ENCODE peak calls at places on chromosomes 12 and 14, in five cellular contexts. A, S, Q, J and H are unnamed samples.

GRCh38 chr12:87812711-87813110 is 216.5 kb downstream of the C12orf50 start:
- DNase-seq in A (no peak), Q (no peak), J (no peak), S (no peak), H (no peak)

GRCh38 chr12:101039848-101040531 is 170.0 kb downstream of the SLC5A8 start:
- DNase-seq in A (no peak), S (no peak), J (no peak), Q (no peak), H (no peak)

GRCh38 chr12:91567100-91567485 is 384.5 kb upstream of the DCN start:
- DNase-seq in Q (no peak), A (no peak), S (no peak), J (no peak), H (no peak)

GRCh38 chr12:92446082-92446460 is 256.7 kb upstream of the PLEKHG7 start:
- DNase-seq in J (no peak), A (no peak), S (no peak), Q (no peak), H (no peak)

GRCh38 chr12:15842106-15842505 is 40.1 kb upstream of the STRAP start:
- DNase-seq in S (no peak), A (no peak), Q (no peak), J (no peak), H (no peak)

GRCh38 chr12:50620050-50620974 is 115.5 kb downstream of the DIP2B start:
- DNase-seq in Q (no peak), A (no peak), J (no peak), S (no peak), H (no peak)

GRCh38 chr12:132872975-132873421 is 14.4 kb downstream of the CHFR start:
- DNase-seq in Q (no peak), S (no peak), A (no peak), J (no peak), H (no peak)

GRCh38 chr12:132886529-132887477 is 602 bp downstream of the CHFR start:
- DNase-seq in A (peak), J (no peak), Q (no peak), S (peak), H (no peak)

GRCh38 chr12:72139411-72139810 is 132.8 kb upstream of the TRHDE start:
- DNase-seq in Q (no peak), S (no peak), A (no peak), J (no peak), H (no peak)

GRCh38 chr14:32940066-32940651 is 1.5 kb downstream of the NPAS3 start:
- DNase-seq in S (no peak), J (no peak), Q (no peak), A (no peak), H (no peak)

GRCh38 chr12:85392508-85392907 is 112.5 kb downstream of the ALX1 start:
- DNase-seq in A (no peak), Q (no peak), J (no peak), S (no peak), H (no peak)

GRCh38 chr12:78778339-78778738 is 86.2 kb upstream of the SYT1 start:
- DNase-seq in J (no peak), S (no peak), A (no peak), Q (no peak), H (no peak)

GRCh38 chr14:44053422-44053821 is 453.7 kb downstream of the FSCB start:
- DNase-seq in A (no peak), S (no peak), J (no peak), Q (no peak), H (no peak)

GRCh38 chr12:69070319-69071090 is 137.5 kb upstream of the CPM start:
- DNase-seq in A (no peak), S (no peak), J (no peak), Q (peak), H (peak)

GRCh38 chr14:64702493-64703392 is 1.5 kb upstream of the PLEKHG3 start:
- DNase-seq in J (no peak), Q (no peak), A (peak), S (no peak), H (peak)

GRCh38 chr14:68397371-68397779 is 395.5 kb downstream of the ZFP36L1 start:
- DNase-seq in S (peak), Q (no peak), J (peak), A (peak), H (no peak)

GRCh38 chr12:86249856-86250255 is 6.3 kb downstream of the MGAT4C start:
- DNase-seq in S (no peak), Q (no peak), J (no peak), A (no peak), H (no peak)

GRCh38 chr12:49893753-49894752 is 9.6 kb downstream of the FAIM2 start:
- DNase-seq in S (no peak), J (peak), Q (no peak), A (peak), H (no peak)

GRCh38 chr14:56751471-56751870 is 58.8 kb downstream of the OTX2 start:
- DNase-seq in Q (no peak), A (no peak), S (no peak), J (no peak), H (no peak)

GRCh38 chr14:69260979-69261605 is 1.1 kb downstream of the GALNT16 start:
- DNase-seq in Q (peak), J (peak), S (peak), A (no peak), H (peak)

GRCh38 chr12:65695077-65695865 is 129.0 kb upstream of the HMGA2 start:
- DNase-seq in A (no peak), J (peak), Q (no peak), S (peak), H (no peak)

GRCh38 chr12:38541849-38542248 is 225.3 kb downstream of the ALG10B start:
- DNase-seq in Q (no peak), S (no peak), A (no peak), J (no peak), H (no peak)

GRCh38 chr12:33605776-33606175 is 166.2 kb upstream of the SYT10 start:
- DNase-seq in Q (no peak), S (no peak), J (no peak), A (no peak), H (no peak)

GRCh38 chr14:94341654-94342333 is 18.7 kb upstream of the SERPINA6 start:
- DNase-seq in S (no peak), J (no peak), Q (no peak), A (no peak), H (no peak)

GRCh38 chr14:31166271-31166561 is 41.4 kb downstream of the HECTD1 start:
- DNase-seq in J (no peak), Q (no peak), S (no peak), A (no peak), H (no peak)

GRCh38 chr12:25404955-25405354 is 148.1 kb downstream of the LMNTD1 start:
- DNase-seq in S (no peak), Q (no peak), A (peak), J (no peak), H (no peak)

GRCh38 chr14:77923131-77923933 is 123.4 kb downstream of the ADCK1 start:
- DNase-seq in A (no peak), J (no peak), Q (no peak), S (no peak), H (no peak)

GRCh38 chr14:77921820-77922219 is 121.9 kb downstream of the ADCK1 start:
- DNase-seq in A (no peak), Q (no peak), S (no peak), J (no peak), H (no peak)

GRCh38 chr14:77920312-77920711 is 120.4 kb downstream of the ADCK1 start:
- DNase-seq in S (no peak), A (no peak), Q (no peak), J (no peak), H (no peak)

GRCh38 chr14:77926942-77927341 is 127.0 kb downstream of the ADCK1 start:
- DNase-seq in J (no peak), A (no peak), Q (no peak), S (no peak), H (no peak)

DNA sequence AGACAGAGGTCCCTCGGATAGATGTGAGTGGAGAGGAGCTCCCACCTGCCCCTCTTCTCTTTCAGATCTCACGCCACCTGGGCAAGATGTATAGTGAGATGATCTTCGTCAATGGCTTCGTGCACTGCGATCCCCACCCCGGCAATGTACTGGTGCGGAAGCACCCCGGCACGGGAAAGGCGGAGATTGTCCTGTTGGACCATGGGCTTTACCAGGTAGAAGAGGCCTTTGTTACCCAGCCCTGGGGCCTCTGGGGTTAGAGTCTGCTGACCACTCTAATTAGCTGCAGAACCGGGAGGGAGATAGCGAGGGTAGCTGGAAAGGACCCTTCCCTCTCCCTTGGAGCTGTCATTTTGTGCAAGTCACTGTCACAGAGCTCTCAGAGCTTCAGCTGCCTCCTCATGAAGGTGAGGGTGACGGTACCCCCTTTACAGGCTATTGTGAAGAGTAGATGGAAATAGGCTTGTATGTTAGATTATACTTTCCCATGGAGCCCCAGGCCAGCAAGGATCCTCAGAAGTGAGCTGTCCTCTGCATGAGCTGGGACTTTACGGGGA is 124.6 kb downstream of the ADCK1 start:
- DNase-seq in Q (no peak), J (no peak), S (no peak), A (no peak), H (no peak)
- H3K27ac ChIP-seq in Q (no peak), J (no peak), S (no peak), A (no peak), H (no peak)

DNA sequence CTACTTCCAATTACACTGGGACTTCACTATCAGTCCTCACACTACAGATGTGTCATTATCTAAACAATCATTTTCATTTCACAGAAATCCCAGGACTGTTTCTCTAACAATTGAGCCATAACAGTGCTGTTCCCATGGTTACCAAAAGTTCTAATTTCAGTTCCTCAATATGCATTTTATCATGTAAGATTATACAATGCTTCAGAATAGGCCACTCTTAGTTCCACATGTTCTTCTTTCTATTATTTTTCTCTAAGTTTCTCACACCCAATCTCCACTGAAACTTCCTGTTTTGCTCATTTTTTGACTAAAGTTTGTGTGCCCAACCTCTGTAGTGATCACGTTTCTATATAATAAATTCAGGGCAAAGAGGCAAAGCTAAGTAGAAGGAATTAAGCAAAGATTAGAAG is 185.8 kb downstream of the DUSP6 start:
- DNase-seq in S (no peak), A (no peak), Q (peak), J (no peak), H (no peak)
- H3K27ac ChIP-seq in S (no peak), A (peak), Q (peak), J (no peak), H (no peak)

DNA sequence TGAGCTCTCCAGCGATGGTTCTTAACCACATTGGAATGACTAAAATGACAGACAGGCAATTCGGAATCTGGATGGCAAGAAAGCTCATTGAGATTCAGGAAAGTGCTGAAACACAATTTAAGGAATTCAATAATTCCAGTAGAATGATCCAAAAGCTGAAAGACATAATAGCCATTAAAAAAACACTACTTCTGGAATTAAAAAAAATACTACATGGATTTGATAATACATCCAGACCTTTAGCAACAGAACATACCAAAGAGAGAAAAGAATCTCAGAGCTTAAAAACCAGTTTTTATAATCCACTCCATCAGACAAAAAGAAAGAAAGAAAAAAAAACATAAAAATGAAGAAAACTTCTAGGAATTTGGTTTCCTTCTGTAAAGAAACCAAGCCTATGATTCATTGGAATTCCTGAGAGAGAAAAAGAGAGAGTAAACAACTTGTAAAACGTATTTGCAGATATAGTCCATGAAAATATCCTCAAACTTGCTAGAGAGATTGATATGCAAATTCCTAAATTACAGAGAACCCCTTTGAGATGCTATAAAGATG is 52.8 kb downstream of the SLCO1B1 start:
- DNase-seq in J (no peak), Q (no peak), A (no peak), S (no peak), H (no peak)
- H3K27ac ChIP-seq in J (no peak), Q (no peak), A (no peak), S (no peak), H (no peak)

GRCh38 chr14:73467800-73468199 is 9.5 kb upstream of the NUMB start:
- DNase-seq in A (no peak), Q (no peak), S (no peak), J (no peak), H (no peak)
- H3K27ac ChIP-seq in A (peak), Q (no peak), S (no peak), J (no peak), H (no peak)

DNA sequence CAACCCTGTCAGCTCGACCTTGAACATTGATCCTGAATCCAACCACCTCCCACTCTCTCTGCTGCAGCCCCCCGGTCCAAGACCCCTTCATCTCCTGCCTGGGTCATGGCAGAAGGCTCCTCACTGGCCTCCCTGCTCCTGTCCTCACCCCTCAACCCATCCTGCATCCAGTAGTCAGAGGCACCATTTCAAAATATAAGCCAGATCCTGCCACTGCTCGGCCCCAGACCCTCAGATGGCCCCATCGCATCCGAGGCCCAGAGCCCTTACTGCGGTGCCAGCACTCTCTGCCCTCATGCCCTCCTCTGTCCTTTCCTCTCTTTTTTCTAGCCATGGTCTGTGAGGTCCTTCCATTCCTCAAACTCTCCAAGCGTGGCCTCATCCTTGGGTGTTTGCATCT is 34.3 kb upstream of the LHX5 start:
- DNase-seq in S (no peak), J (no peak), Q (no peak), A (no peak), H (no peak)
- H3K27ac ChIP-seq in S (no peak), J (no peak), Q (no peak), A (no peak), H (no peak)

DNA sequence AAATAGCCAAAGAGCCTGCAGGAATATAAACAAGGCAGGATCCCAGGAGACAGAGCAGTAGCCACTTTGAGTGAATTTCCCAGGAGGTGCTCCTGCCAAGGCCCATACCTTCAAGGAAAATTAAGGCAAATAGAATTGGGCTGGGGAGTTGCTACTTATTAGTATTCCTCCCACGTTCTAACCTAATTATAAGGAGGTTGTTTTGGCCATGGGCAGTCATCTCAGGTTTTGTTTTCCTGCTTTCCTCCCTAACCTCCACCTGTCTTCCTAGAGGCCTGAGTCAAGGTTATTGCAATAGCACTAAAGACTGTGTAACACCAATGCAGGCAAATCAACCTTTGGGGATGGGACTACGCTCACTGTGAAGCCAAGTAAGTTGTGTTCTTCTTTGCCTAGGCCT is 73.1 kb downstream of the DAD1 start:
- DNase-seq in A (no peak), J (no peak), Q (no peak), S (no peak), H (no peak)
- H3K27ac ChIP-seq in A (no peak), J (no peak), Q (no peak), S (no peak), H (peak)

DNA sequence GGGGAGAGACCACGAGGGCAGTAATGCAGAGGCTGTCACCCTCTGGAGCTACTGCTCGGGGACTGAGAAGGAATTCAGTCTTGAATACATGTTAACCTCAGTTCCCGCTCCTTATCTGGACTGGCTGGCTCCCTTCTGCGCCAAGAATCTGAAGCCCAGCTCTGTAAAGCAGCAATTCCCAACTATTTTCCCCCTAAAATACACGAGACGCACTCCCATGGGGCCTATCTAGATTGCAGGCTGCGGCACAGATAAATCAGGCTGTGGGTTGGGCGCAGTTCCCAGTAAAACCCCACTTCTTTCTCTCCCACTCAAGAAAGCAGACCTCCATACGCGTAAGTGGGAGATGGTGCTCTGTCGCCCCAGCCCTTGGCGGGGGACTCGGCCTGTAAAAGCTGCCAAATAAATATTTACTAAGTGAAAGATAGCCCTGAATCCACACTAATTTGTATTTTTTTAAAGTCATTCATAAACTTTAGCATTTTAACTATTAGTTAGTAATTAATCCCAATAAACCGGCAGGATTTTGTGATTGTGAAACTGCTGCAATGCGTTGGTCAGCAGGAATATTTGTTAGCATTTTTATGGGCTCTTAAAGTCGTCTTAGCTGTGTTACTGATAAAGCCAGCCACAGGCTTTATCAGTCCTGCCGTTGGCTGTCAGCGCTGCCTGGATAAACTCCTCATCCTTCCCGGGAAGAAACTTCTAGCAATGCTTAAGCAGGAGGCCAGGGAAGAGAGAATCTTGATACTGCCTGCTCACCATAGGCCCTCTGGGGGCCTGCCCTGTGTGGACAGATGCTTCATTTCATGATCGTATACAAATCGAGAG is 17.8 kb downstream of the FBXL14 start:
- DNase-seq in A (no peak), Q (no peak), S (no peak), J (no peak), H (no peak)
- H3K27ac ChIP-seq in A (peak), Q (no peak), S (no peak), J (no peak), H (no peak)

GRCh38 chr12:116257826-116258225 is 19.7 kb downstream of the MED13L start:
- DNase-seq in Q (no peak), A (no peak), S (no peak), J (no peak), H (no peak)
- H3K27ac ChIP-seq in Q (no peak), A (no peak), S (peak), J (no peak), H (no peak)